ENCODE peak calls at places on chromosomes 16 and 17, in eight cellular contexts. O is neuronal stem cell, M is tibial nerve, N is fibroblast of lung, E is adrenal gland, L is ovary, V is mucosa of descending colon, C is GM12878. Z is an unnamed sample.

GRCh38 chr17:69500911-69501429 is 86.5 kb downstream of the MAP2K6 start:
- DNase-seq in L (no peak), N (no peak), C (no peak), V (peak; percentile 54), O (no peak), M (no peak), E (no peak), Z (peak; percentile 53)

GRCh38 chr16:79839851-79840321 is 239.3 kb upstream of the MAF start:
- DNase-seq in O (no peak), V (no peak), C (no peak), E (no peak), N (no peak), L (peak; percentile 67), M (no peak), Z (no peak)

GRCh38 chr16:80968386-80969113 is 38.1 kb downstream of the CMC2 start:
- DNase-seq in L (no peak), O (no peak), C (no peak), M (no peak), E (no peak), V (no peak), N (peak; percentile 73), Z (no peak)

GRCh38 chr17:65656390-65657250 is 95.2 kb upstream of the AXIN2 start:
- DNase-seq in O (no peak), E (no peak), V (no peak), C (peak; percentile 39), N (no peak), M (no peak), L (no peak), Z (no peak)

GRCh38 chr16:5578980-5579379 is 481.4 kb upstream of the EEF2KMT start:
- DNase-seq in M (no peak), N (no peak), V (no peak), C (no peak), O (no peak), L (no peak), E (no peak), Z (no peak)

GRCh38 chr16:27526169-27526568 is 23.5 kb downstream of the GTF3C1 start:
- DNase-seq in O (no peak), L (no peak), M (no peak), N (no peak), E (peak; percentile 25), V (no peak), C (no peak), Z (peak; percentile 6)

GRCh38 chr17:30894236-30894635 is 11.8 kb downstream of the TEFM start:
- DNase-seq in V (no peak), L (no peak), N (no peak), E (no peak), O (no peak), C (no peak), M (no peak), Z (no peak)

GRCh38 chr16:10618710-10619209 is 38.4 kb upstream of the EMP2 start:
- DNase-seq in N (no peak), V (no peak), O (no peak), C (no peak), M (no peak), E (no peak), L (no peak), Z (no peak)

GRCh38 chr17:43545383-43545632 is 832 bp downstream of the ETV4 start:
- DNase-seq in M (no peak), L (no peak), E (no peak), V (peak; percentile 33), O (no peak), C (no peak), N (no peak), Z (peak; percentile 19)

GRCh38 chr17:44314031-44314430 is 5.6 kb downstream of the RUNDC3A start:
- DNase-seq in L (no peak), E (no peak), N (no peak), O (no peak), V (no peak), M (no peak), C (no peak), Z (no peak)

GRCh38 chr17:79023886-79024771 is at the start of gene C1QTNF1:
- DNase-seq in M (peak; percentile 18), O (peak; percentile 44), L (peak; percentile 80), N (no peak), V (peak; percentile 69), E (peak; percentile 66), C (no peak), Z (peak; percentile 49)

GRCh38 chr16:50797456-50797855 is 55.6 kb downstream of the CYLD start:
- DNase-seq in M (no peak), C (no peak), O (no peak), L (no peak), N (peak; percentile 13), E (no peak), V (no peak), Z (no peak)

GRCh38 chr16:57533618-57534336 is 2.6 kb downstream of the CCDC102A start:
- DNase-seq in M (no peak), O (no peak), V (peak; percentile 30), N (no peak), L (peak; percentile 60), E (no peak), C (no peak), Z (no peak)

GRCh38 chr16:5032748-5033167 is 977 bp downstream of the NAGPA start:
- DNase-seq in M (no peak), E (no peak), C (no peak), N (no peak), V (peak; percentile 35), L (no peak), O (no peak), Z (peak; percentile 85)

GRCh38 chr17:29784661-29785060 is 145.4 kb downstream of the SSH2 start:
- DNase-seq in C (no peak), O (no peak), N (peak; percentile 69), L (no peak), M (no peak), E (no peak), V (no peak), Z (no peak)

GRCh38 chr17:13003454-13003851 is 14.4 kb downstream of the ELAC2 start:
- DNase-seq in O (no peak), C (no peak), L (no peak), E (no peak), M (no peak), V (no peak), N (no peak), Z (no peak)

GRCh38 chr17:80212109-80212508 is 8.0 kb downstream of the SGSH start:
- DNase-seq in C (no peak), N (no peak), L (no peak), M (no peak), E (no peak), O (no peak), V (no peak), Z (no peak)
- H3K36me3 ChIP-seq in C (peaks cover 5% of the 10 kb centered on the region), N (peaks cover 33% of the 10 kb centered on the region), L (no peaks in the 10 kb centered on the region), M (no peaks in the 10 kb centered on the region), E (no peaks in the 10 kb centered on the region), O (peaks cover 21% of the 10 kb centered on the region), V (peaks cover 4% of the 10 kb centered on the region), Z (peaks cover 16% of the 10 kb centered on the region)

GRCh38 chr16:263182-263774 is 12.5 kb downstream of the RGS11 start:
- DNase-seq in V (no peak), N (no peak), L (no peak), E (no peak), M (no peak), O (no peak), C (no peak), Z (no peak)
- H3K36me3 ChIP-seq in V (no peaks in the 10 kb centered on the region), N (peaks cover 6% of the 10 kb centered on the region), L (no peaks in the 10 kb centered on the region), E (no peaks in the 10 kb centered on the region), M (no peaks in the 10 kb centered on the region), O (peaks cover 42% of the 10 kb centered on the region), C (no peaks in the 10 kb centered on the region), Z (peaks cover 20% of the 10 kb centered on the region)

GRCh38 chr16:1403036-1403435 is 11.5 kb downstream of the UNKL start:
- DNase-seq in E (no peak), N (no peak), L (no peak), O (no peak), C (no peak), M (no peak), V (no peak), Z (no peak)

GRCh38 chr16:1401758-1402154 is 12.7 kb downstream of the UNKL start:
- DNase-seq in E (no peak), O (no peak), V (no peak), C (no peak), M (no peak), L (no peak), N (no peak), Z (no peak)

GRCh38 chr16:1401061-1401757 is 13.3 kb downstream of the UNKL start:
- DNase-seq in L (no peak), C (no peak), E (no peak), V (no peak), N (no peak), M (no peak), O (no peak), Z (no peak)

GRCh38 chr16:1407749-1408148 is 6.8 kb downstream of the UNKL start:
- DNase-seq in N (peak; percentile 44), V (no peak), O (no peak), E (no peak), L (peak; percentile 62), C (no peak), M (no peak), Z (no peak)

DNA sequence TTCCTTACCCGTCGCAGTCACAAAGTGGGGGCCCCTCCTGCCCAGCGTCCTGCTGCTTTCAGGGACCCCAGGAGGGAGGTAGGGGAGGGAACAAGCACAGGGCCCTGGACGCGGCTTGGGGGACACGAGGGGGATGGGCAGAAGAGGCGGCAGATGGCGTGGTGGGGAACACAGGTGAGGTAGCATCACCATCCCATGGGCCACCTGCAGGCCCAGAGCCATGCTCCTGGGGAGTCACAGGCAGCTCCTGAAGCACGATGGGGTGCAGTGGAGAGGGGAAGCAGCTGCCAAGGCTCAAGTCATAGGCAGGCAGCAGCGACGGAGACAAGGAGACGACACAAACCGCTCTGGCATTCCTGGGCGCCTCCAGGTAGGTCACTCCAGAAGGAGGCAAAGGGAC is 10.8 kb downstream of the UNKL start:
- DNase-seq in E (no peak), O (no peak), V (no peak), N (no peak), C (no peak), M (no peak), L (no peak), Z (no peak)
- H3K36me3 ChIP-seq in E (no peaks in the 10 kb centered on the region), O (peaks cover 24% of the 10 kb centered on the region), V (peaks cover 4% of the 10 kb centered on the region), N (peaks cover 3% of the 10 kb centered on the region), C (no peaks in the 10 kb centered on the region), M (no peaks in the 10 kb centered on the region), L (no peaks in the 10 kb centered on the region), Z (peaks cover 6% of the 10 kb centered on the region)

GRCh38 chr16:70570967-70571570 is 47.5 kb downstream of the SF3B3 start:
- DNase-seq in M (no peak), V (no peak), L (no peak), N (no peak), C (no peak), O (no peak), E (no peak), Z (no peak)

GRCh38 chr16:70572926-70573270 is 49.3 kb downstream of the SF3B3 start:
- DNase-seq in C (no peak), O (no peak), N (no peak), V (no peak), M (no peak), E (no peak), L (no peak), Z (no peak)

GRCh38 chr16:70571623-70572022 is 48.0 kb downstream of the SF3B3 start:
- DNase-seq in O (no peak), L (no peak), N (no peak), E (no peak), C (no peak), M (no peak), V (no peak), Z (no peak)

GRCh38 chr16:70573451-70574121 is 50.0 kb downstream of the SF3B3 start:
- DNase-seq in L (peak; percentile 62), N (peak; percentile 93), V (no peak), C (no peak), E (peak; percentile 25), M (no peak), O (no peak), Z (no peak)

GRCh38 chr16:70572050-70572925 is 48.7 kb downstream of the SF3B3 start:
- DNase-seq in E (no peak), C (no peak), N (no peak), V (no peak), M (no peak), L (no peak), O (no peak), Z (no peak)
- H3K36me3 ChIP-seq in E (no peaks in the 10 kb centered on the region), C (peaks cover 56% of the 10 kb centered on the region), N (peaks cover 26% of the 10 kb centered on the region), V (peaks cover 13% of the 10 kb centered on the region), M (no peaks in the 10 kb centered on the region), L (no peaks in the 10 kb centered on the region), O (peaks cover 59% of the 10 kb centered on the region), Z (peaks cover 25% of the 10 kb centered on the region)